ENCODE peak calls at places on chromosome 6, in six cellular contexts. One of them, this sample, is unnamed.

GRCh38 chr6:166286831-166287271 is 21.3 kb downstream of the PRR18 start:
- DNase-seq in COR-L47: no peak
- DNase-seq in endodermal cell: peak
- DNase-seq in Right ventricle myocardium inferior: no peak
- DNase-seq in right atrium auricular region: no peak
- DNase-seq in CD8-positive, alpha-beta memory T cell: no peak
- DNase-seq in this sample: no peak

GRCh38 chr6:37029249-37029959 is 23.9 kb downstream of the FGD2 start:
- DNase-seq in COR-L47: peak
- DNase-seq in CD8-positive, alpha-beta memory T cell: no peak
- DNase-seq in Right ventricle myocardium inferior: peak
- DNase-seq in endodermal cell: peak
- DNase-seq in right atrium auricular region: peak
- DNase-seq in this sample: peak

GRCh38 chr6:113414511-113414910 is 442.6 kb upstream of the MARCKS start:
- DNase-seq in right atrium auricular region: no peak
- DNase-seq in endodermal cell: no peak
- DNase-seq in COR-L47: no peak
- DNase-seq in Right ventricle myocardium inferior: no peak
- DNase-seq in CD8-positive, alpha-beta memory T cell: no peak
- DNase-seq in this sample: peak

GRCh38 chr6:74870403-74870802 is 335.4 kb downstream of the COL12A1 start:
- DNase-seq in right atrium auricular region: no peak
- DNase-seq in COR-L47: no peak
- DNase-seq in endodermal cell: no peak
- DNase-seq in CD8-positive, alpha-beta memory T cell: no peak
- DNase-seq in Right ventricle myocardium inferior: no peak
- DNase-seq in this sample: no peak

GRCh38 chr6:33858053-33858475 is 54.3 kb upstream of the MLN start:
- DNase-seq in right atrium auricular region: no peak
- DNase-seq in COR-L47: no peak
- DNase-seq in CD8-positive, alpha-beta memory T cell: no peak
- DNase-seq in endodermal cell: no peak
- DNase-seq in Right ventricle myocardium inferior: no peak
- DNase-seq in this sample: no peak

GRCh38 chr6:21710908-21711627 is 117.5 kb downstream of the SOX4 start:
- DNase-seq in COR-L47: no peak
- DNase-seq in right atrium auricular region: no peak
- DNase-seq in CD8-positive, alpha-beta memory T cell: no peak
- DNase-seq in Right ventricle myocardium inferior: no peak
- DNase-seq in endodermal cell: no peak
- DNase-seq in this sample: no peak

GRCh38 chr6:78850621-78851020 is 16.7 kb upstream of the IRAK1BP1 start:
- DNase-seq in Right ventricle myocardium inferior: no peak
- DNase-seq in CD8-positive, alpha-beta memory T cell: no peak
- DNase-seq in endodermal cell: no peak
- DNase-seq in COR-L47: no peak
- DNase-seq in right atrium auricular region: no peak
- DNase-seq in this sample: no peak

GRCh38 chr6:36692220-36692619 is 5.4 kb upstream of the RAB44 start:
- DNase-seq in COR-L47: no peak
- DNase-seq in endodermal cell: peak
- DNase-seq in CD8-positive, alpha-beta memory T cell: no peak
- DNase-seq in Right ventricle myocardium inferior: peak
- DNase-seq in right atrium auricular region: no peak
- DNase-seq in this sample: no peak

GRCh38 chr6:36642913-36643817 is 35.3 kb upstream of the CDKN1A start:
- DNase-seq in endodermal cell: no peak
- DNase-seq in Right ventricle myocardium inferior: peak
- DNase-seq in right atrium auricular region: peak
- DNase-seq in CD8-positive, alpha-beta memory T cell: no peak
- DNase-seq in COR-L47: no peak
- DNase-seq in this sample: no peak

GRCh38 chr6:23027281-23027680 is 457.9 kb downstream of the HDGFL1 start:
- DNase-seq in CD8-positive, alpha-beta memory T cell: no peak
- DNase-seq in Right ventricle myocardium inferior: no peak
- DNase-seq in endodermal cell: no peak
- DNase-seq in COR-L47: peak
- DNase-seq in right atrium auricular region: no peak
- DNase-seq in this sample: no peak

GRCh38 chr6:28683945-28684538 is 158.4 kb downstream of the GPX5 start:
- DNase-seq in CD8-positive, alpha-beta memory T cell: no peak
- DNase-seq in COR-L47: peak
- DNase-seq in right atrium auricular region: no peak
- DNase-seq in endodermal cell: peak
- DNase-seq in Right ventricle myocardium inferior: no peak
- DNase-seq in this sample: peak

GRCh38 chr6:106510090-106510970 is 119.0 kb downstream of the RTN4IP1 start:
- DNase-seq in Right ventricle myocardium inferior: peak
- DNase-seq in CD8-positive, alpha-beta memory T cell: peak
- DNase-seq in endodermal cell: peak
- DNase-seq in COR-L47: no peak
- DNase-seq in right atrium auricular region: no peak
- DNase-seq in this sample: peak

GRCh38 chr6:99822741-99823512 is 171.1 kb downstream of the MCHR2 start:
- DNase-seq in endodermal cell: peak
- DNase-seq in CD8-positive, alpha-beta memory T cell: no peak
- DNase-seq in right atrium auricular region: no peak
- DNase-seq in COR-L47: peak
- DNase-seq in Right ventricle myocardium inferior: no peak
- DNase-seq in this sample: peak

GRCh38 chr6:100740439-100740838 is 140.7 kb downstream of the ASCC3 start:
- DNase-seq in endodermal cell: no peak
- DNase-seq in CD8-positive, alpha-beta memory T cell: no peak
- DNase-seq in Right ventricle myocardium inferior: no peak
- DNase-seq in right atrium auricular region: no peak
- DNase-seq in COR-L47: no peak
- DNase-seq in this sample: no peak

GRCh38 chr6:43246301-43247114 is 3.2 kb downstream of the TTBK1 start:
- DNase-seq in CD8-positive, alpha-beta memory T cell: no peak
- DNase-seq in COR-L47: no peak
- DNase-seq in Right ventricle myocardium inferior: no peak
- DNase-seq in right atrium auricular region: no peak
- DNase-seq in endodermal cell: peak
- DNase-seq in this sample: peak

GRCh38 chr6:484729-485111 is 93.2 kb downstream of the IRF4 start:
- DNase-seq in COR-L47: no peak
- DNase-seq in CD8-positive, alpha-beta memory T cell: no peak
- DNase-seq in right atrium auricular region: no peak
- DNase-seq in Right ventricle myocardium inferior: no peak
- DNase-seq in endodermal cell: no peak
- DNase-seq in this sample: no peak

GRCh38 chr6:26360451-26361416 is 4.3 kb upstream of the BTN3A2 start:
- DNase-seq in right atrium auricular region: no peak
- DNase-seq in COR-L47: no peak
- DNase-seq in Right ventricle myocardium inferior: no peak
- DNase-seq in endodermal cell: no peak
- DNase-seq in CD8-positive, alpha-beta memory T cell: no peak
- DNase-seq in this sample: no peak

GRCh38 chr6:116512709-116513108 is 1.3 kb downstream of the CALHM5 start:
- DNase-seq in CD8-positive, alpha-beta memory T cell: no peak
- DNase-seq in Right ventricle myocardium inferior: no peak
- DNase-seq in endodermal cell: no peak
- DNase-seq in COR-L47: no peak
- DNase-seq in right atrium auricular region: no peak
- DNase-seq in this sample: no peak

GRCh38 chr6:29016559-29017427 is 11.7 kb upstream of the ZNF311 start:
- DNase-seq in endodermal cell: peak
- DNase-seq in right atrium auricular region: peak
- DNase-seq in CD8-positive, alpha-beta memory T cell: peak
- DNase-seq in Right ventricle myocardium inferior: peak
- DNase-seq in COR-L47: peak
- DNase-seq in this sample: peak

GRCh38 chr6:151082079-151082478 is 157.7 kb upstream of the AKAP12 start:
- DNase-seq in CD8-positive, alpha-beta memory T cell: no peak
- DNase-seq in COR-L47: no peak
- DNase-seq in endodermal cell: peak
- DNase-seq in Right ventricle myocardium inferior: no peak
- DNase-seq in right atrium auricular region: no peak
- DNase-seq in this sample: no peak

GRCh38 chr6:40349092-40349491 is 238.1 kb downstream of the LRFN2 start:
- DNase-seq in CD8-positive, alpha-beta memory T cell: no peak
- DNase-seq in Right ventricle myocardium inferior: no peak
- DNase-seq in COR-L47: no peak
- DNase-seq in endodermal cell: peak
- DNase-seq in right atrium auricular region: peak
- DNase-seq in this sample: no peak

GRCh38 chr6:27867051-27867940 is 44.9 kb downstream of the OR2B2 start:
- DNase-seq in endodermal cell: peak
- DNase-seq in Right ventricle myocardium inferior: peak
- DNase-seq in CD8-positive, alpha-beta memory T cell: peak
- DNase-seq in right atrium auricular region: peak
- DNase-seq in COR-L47: peak
- DNase-seq in this sample: peak

GRCh38 chr6:116450769-116451740 is 10.1 kb upstream of the CALHM6 start:
- DNase-seq in COR-L47: no peak
- DNase-seq in Right ventricle myocardium inferior: peak
- DNase-seq in endodermal cell: no peak
- DNase-seq in right atrium auricular region: no peak
- DNase-seq in CD8-positive, alpha-beta memory T cell: no peak
- DNase-seq in this sample: no peak

GRCh38 chr6:6851059-6851658 is 256.6 kb upstream of the RREB1 start:
- DNase-seq in right atrium auricular region: peak
- DNase-seq in Right ventricle myocardium inferior: no peak
- DNase-seq in endodermal cell: no peak
- DNase-seq in CD8-positive, alpha-beta memory T cell: no peak
- DNase-seq in COR-L47: no peak
- DNase-seq in this sample: no peak

GRCh38 chr6:129207832-129208231 is 324.9 kb downstream of the LAMA2 start:
- DNase-seq in right atrium auricular region: no peak
- DNase-seq in Right ventricle myocardium inferior: no peak
- DNase-seq in endodermal cell: no peak
- DNase-seq in CD8-positive, alpha-beta memory T cell: no peak
- DNase-seq in COR-L47: no peak
- DNase-seq in this sample: no peak

GRCh38 chr6:48024956-48025355 is 86.0 kb downstream of the PTCHD4 start:
- DNase-seq in Right ventricle myocardium inferior: no peak
- DNase-seq in COR-L47: no peak
- DNase-seq in right atrium auricular region: no peak
- DNase-seq in endodermal cell: no peak
- DNase-seq in CD8-positive, alpha-beta memory T cell: no peak
- DNase-seq in this sample: no peak

GRCh38 chr6:72182337-72183246 is 296.2 kb downstream of the RIMS1 start:
- DNase-seq in endodermal cell: peak
- DNase-seq in COR-L47: no peak
- DNase-seq in right atrium auricular region: no peak
- DNase-seq in CD8-positive, alpha-beta memory T cell: no peak
- DNase-seq in Right ventricle myocardium inferior: no peak
- DNase-seq in this sample: no peak